ENCODE peak calls at places on chromosome 16, in eight cellular contexts. E, I, V, C, R, H, U and G are unnamed samples.

GRCh38 chr16:84518804-84519341 is 14.4 kb upstream of the MEAK7 start:
- DNase-seq in I (peak; percentile 70), R (no peak), E (peak; percentile 46), U (no peak), V (no peak), H (no peak), C (no peak), G (no peak)

GRCh38 chr16:81866820-81867440 is 87.8 kb downstream of the PLCG2 start:
- DNase-seq in U (no peak), C (no peak), R (peak; percentile 66), H (no peak), V (no peak), I (no peak), E (no peak), G (no peak)

GRCh38 chr16:51408357-51408756 is 257.3 kb upstream of the SALL1 start:
- DNase-seq in I (no peak), H (no peak), E (no peak), V (no peak), C (no peak), R (no peak), U (no peak), G (no peak)

GRCh38 chr16:58661199-58661830 is 23.3 kb downstream of the SLC38A7 start:
- DNase-seq in V (peak; percentile 75), H (peak; percentile 86), R (peak; percentile 62), I (peak; percentile 9), C (no peak), E (no peak), U (no peak), G (peak; percentile 74)

GRCh38 chr16:68752602-68753001 is 15.5 kb downstream of the CDH1 start:
- DNase-seq in E (no peak), V (no peak), I (peak; percentile 67), R (no peak), U (no peak), C (no peak), H (no peak), G (no peak)

GRCh38 chr16:58508671-58509251 is 6.6 kb upstream of the SETD6 start:
- DNase-seq in C (peak; percentile 76), H (no peak), R (peak; percentile 15), V (no peak), E (no peak), I (no peak), U (no peak), G (no peak)

GRCh38 chr16:52976539-52977167 is 76.0 kb downstream of the CHD9NB start:
- DNase-seq in E (no peak), C (no peak), R (no peak), I (no peak), V (peak; percentile 22), U (no peak), H (no peak), G (no peak)

GRCh38 chr16:68369697-68370096 is 58.9 kb downstream of the PRMT7 start:
- DNase-seq in I (peak; percentile 34), E (no peak), U (no peak), C (no peak), H (no peak), R (no peak), V (no peak), G (no peak)

GRCh38 chr16:19837331-19837943 is 47.2 kb downstream of the GPRC5B start:
- DNase-seq in C (no peak), E (no peak), V (no peak), R (no peak), H (no peak), I (no peak), U (no peak), G (no peak)

GRCh38 chr16:67871256-67871655 is 1.6 kb upstream of the EDC4 start:
- DNase-seq in I (no peak), R (no peak), H (no peak), E (no peak), U (no peak), C (no peak), V (no peak), G (no peak)

GRCh38 chr16:76882105-76882504 is 308.9 kb upstream of the MON1B start:
- DNase-seq in R (no peak), U (no peak), I (no peak), C (no peak), H (no peak), V (no peak), E (no peak), G (no peak)

GRCh38 chr16:86664518-86665318 is 86.4 kb downstream of the FOXL1 start:
- DNase-seq in R (peak; percentile 53), I (peak; percentile 84), C (no peak), V (peak; percentile 84), E (no peak), H (peak; percentile 79), U (no peak), G (no peak)

GRCh38 chr16:339680-340079 is 12.8 kb downstream of the AXIN1 start:
- DNase-seq in C (no peak), U (no peak), R (no peak), H (no peak), V (no peak), I (no peak), E (no peak), G (no peak)

GRCh38 chr16:27520982-27521673 is 28.6 kb downstream of the GTF3C1 start:
- DNase-seq in U (no peak), C (no peak), R (peak; percentile 83), V (no peak), I (no peak), H (no peak), E (no peak), G (no peak)

GRCh38 chr16:5045499-5046115 is 11.9 kb upstream of the NAGPA start:
- DNase-seq in U (no peak), V (no peak), E (no peak), R (no peak), I (no peak), C (no peak), H (no peak), G (no peak)

GRCh38 chr16:2530629-2531318 is 434 bp downstream of the CEMP1 start:
- DNase-seq in C (no peak), R (peak; percentile 28), H (no peak), V (no peak), I (no peak), E (no peak), U (no peak), G (no peak)

GRCh38 chr16:71467810-71468209 is 5.8 kb upstream of the ZNF23 start:
- DNase-seq in E (peak; percentile 26), U (no peak), V (peak; percentile 32), I (peak; percentile 32), R (no peak), C (no peak), H (no peak), G (no peak)

GRCh38 chr16:25011891-25012499 is 3.2 kb downstream of the ARHGAP17 start:
- DNase-seq in R (no peak), H (no peak), E (no peak), V (no peak), C (no peak), I (no peak), U (no peak), G (no peak)

GRCh38 chr16:78780808-78781207 is 681.4 kb downstream of the WWOX start:
- DNase-seq in C (no peak), R (no peak), I (no peak), U (no peak), E (no peak), V (no peak), H (no peak), G (no peak)

GRCh38 chr16:11147033-11147848 is 108.8 kb downstream of the SOCS1 start:
- DNase-seq in E (no peak), I (no peak), R (no peak), H (no peak), V (no peak), U (no peak), C (no peak), G (no peak)

GRCh38 chr16:67571981-67572431 is 9.7 kb downstream of the CTCF start:
- DNase-seq in V (peak; percentile 72), U (no peak), C (no peak), I (no peak), E (no peak), H (peak; percentile 62), R (no peak), G (no peak)

GRCh38 chr16:19701091-19701490 is 16.9 kb downstream of the KNOP1 start:
- DNase-seq in V (no peak), H (no peak), E (no peak), R (no peak), U (no peak), C (no peak), I (no peak), G (no peak)

GRCh38 chr16:13435873-13436474 is 484.0 kb upstream of the ERCC4 start:
- DNase-seq in R (no peak), H (no peak), V (no peak), U (no peak), C (no peak), I (no peak), E (no peak), G (no peak)

GRCh38 chr16:4982056-4982867 is 24.1 kb downstream of the SEC14L5 start:
- DNase-seq in V (no peak), U (no peak), E (no peak), R (peak; percentile 54), C (no peak), H (no peak), I (no peak), G (no peak)